ENCODE peak calls at places on chromosomes 4 and X, in six cellular contexts. F is endodermal cell, W is vagina, B is GM20000, Z is IMR-90, L is MCF 10A. V is an unnamed sample.

GRCh38 chrX:16838202-16839066 is 31.7 kb downstream of the RBBP7 start:
- DNase-seq in L (peak), W (no peak), Z (peak), B (no peak), F (no peak), V (no peak)

GRCh38 chrX:10106801-10107200 is 50.0 kb upstream of the CLCN4 start:
- DNase-seq in Z (no peak), W (no peak), F (no peak), B (peak), L (no peak), V (no peak)

GRCh38 chrX:138748480-138748879 is 37.0 kb upstream of the FGF13 start:
- DNase-seq in L (peak), F (no peak), W (no peak), B (no peak), Z (peak), V (no peak)

GRCh38 chr4:101018836-101019235 is 328.5 kb downstream of the PPP3CA start:
- DNase-seq in L (no peak), Z (no peak), F (no peak), W (no peak), B (peak), V (peak)

GRCh38 chr4:113776679-113777078 is 15.1 kb upstream of the CAMK2D start:
- DNase-seq in Z (no peak), F (peak), L (no peak), W (no peak), B (no peak), V (no peak)

GRCh38 chr4:61401771-61402170 is 201.6 kb downstream of the ADGRL3 start:
- DNase-seq in B (no peak), L (no peak), Z (no peak), F (no peak), W (no peak), V (no peak)

GRCh38 chrX:19876962-19877361 is 10.4 kb downstream of the SH3KBP1 start:
- DNase-seq in F (no peak), W (no peak), L (no peak), Z (no peak), B (no peak), V (no peak)

GRCh38 chr4:133149364-133149695 is 236 bp downstream of the PCDH10 start:
- DNase-seq in B (no peak), F (no peak), W (no peak), Z (no peak), L (no peak), V (no peak)

GRCh38 chr4:6668391-6668790 is 25.3 kb upstream of the S100P start:
- DNase-seq in Z (peak), W (no peak), F (no peak), B (no peak), L (peak), V (no peak)

GRCh38 chr4:2927696-2928075 is 35.5 kb downstream of the NOP14 start:
- DNase-seq in L (no peak), Z (no peak), B (no peak), F (no peak), W (no peak), V (no peak)

GRCh38 chr4:142660728-142661127 is 185.4 kb downstream of the INPP4B start:
- DNase-seq in F (peak), Z (no peak), L (no peak), W (no peak), B (no peak), V (no peak)

GRCh38 chr4:138262058-138262838 is 20.1 kb upstream of the SLC7A11 start:
- DNase-seq in W (no peak), L (no peak), F (no peak), B (no peak), Z (no peak), V (no peak)

GRCh38 chr4:15809058-15809457 is 30.9 kb downstream of the CD38 start:
- DNase-seq in L (no peak), B (peak), Z (no peak), W (no peak), F (no peak), V (peak)

GRCh38 chr4:186021461-186022167 is 47.3 kb upstream of the TLR3 start:
- DNase-seq in F (peak), Z (peak), W (peak), L (peak), B (peak), V (peak)

GRCh38 chr4:184252136-184253071 is 34.7 kb upstream of the ENPP6 start:
- DNase-seq in W (peak), B (no peak), F (no peak), L (no peak), Z (no peak), V (no peak)

GRCh38 chr4:163165217-163166017 is 1.3 kb downstream of the NAF1 start:
- DNase-seq in Z (peak), B (no peak), W (no peak), F (no peak), L (peak), V (no peak)

GRCh38 chr4:173534439-173534838 is 4.4 kb upstream of the HAND2 start:
- DNase-seq in F (no peak), W (no peak), B (no peak), L (no peak), Z (no peak), V (no peak)

GRCh38 chr4:48261288-48261687 is 8.3 kb downstream of the TEC start:
- DNase-seq in L (no peak), B (no peak), Z (peak), F (no peak), W (no peak), V (no peak)

GRCh38 chr4:73408181-73408867 is 4.2 kb downstream of the ALB start:
- DNase-seq in B (no peak), W (no peak), F (no peak), Z (no peak), L (no peak), V (no peak)

GRCh38 chr4:165458451-165458850 is 79.6 kb downstream of the CPE start:
- DNase-seq in F (no peak), L (no peak), B (no peak), W (no peak), Z (no peak), V (no peak)

GRCh38 chr4:107824367-107825071 is at the start of gene SGMS2:
- DNase-seq in L (peak), B (peak), W (peak), Z (peak), F (peak), V (peak)

GRCh38 chr4:76963136-76963477 is 13.6 kb downstream of the SEPTIN11 start:
- DNase-seq in F (no peak), B (no peak), L (peak), Z (no peak), W (no peak), V (no peak)

GRCh38 chrX:104742345-104742744 is 176.3 kb downstream of the IL1RAPL2 start:
- DNase-seq in B (no peak), L (peak), F (no peak), W (no peak), Z (no peak), V (no peak)

GRCh38 chr4:128451270-128451905 is 163.8 kb upstream of the PGRMC2 start:
- DNase-seq in Z (no peak), W (no peak), F (no peak), B (no peak), L (no peak), V (no peak)

GRCh38 chrX:110108381-110108796 is 105.5 kb downstream of the TMEM164 start:
- DNase-seq in L (peak), Z (peak), W (no peak), F (no peak), B (no peak), V (no peak)

GRCh38 chr4:16752150-16752549 is 146.3 kb downstream of the LDB2 start:
- DNase-seq in B (no peak), W (no peak), Z (peak), F (no peak), L (peak), V (no peak)

GRCh38 chrX:12315526-12315925 is 177.3 kb downstream of the FRMPD4 start:
- DNase-seq in F (no peak), B (no peak), Z (no peak), L (no peak), W (no peak), V (no peak)

GRCh38 chr4:52997132-52997416 is 135.0 kb downstream of the RASL11B start:
- DNase-seq in W (no peak), B (no peak), F (no peak), L (no peak), Z (no peak), V (no peak)

GRCh38 chr4:5078015-5078414 is 26.7 kb downstream of the STK32B start:
- DNase-seq in F (no peak), B (no peak), L (no peak), Z (no peak), W (no peak), V (no peak)
- TF ChIP-seq CTCF in F (no peak), B (no peak), L (no peak), Z (no peak), W (no peak), V (no peak)

DNA sequence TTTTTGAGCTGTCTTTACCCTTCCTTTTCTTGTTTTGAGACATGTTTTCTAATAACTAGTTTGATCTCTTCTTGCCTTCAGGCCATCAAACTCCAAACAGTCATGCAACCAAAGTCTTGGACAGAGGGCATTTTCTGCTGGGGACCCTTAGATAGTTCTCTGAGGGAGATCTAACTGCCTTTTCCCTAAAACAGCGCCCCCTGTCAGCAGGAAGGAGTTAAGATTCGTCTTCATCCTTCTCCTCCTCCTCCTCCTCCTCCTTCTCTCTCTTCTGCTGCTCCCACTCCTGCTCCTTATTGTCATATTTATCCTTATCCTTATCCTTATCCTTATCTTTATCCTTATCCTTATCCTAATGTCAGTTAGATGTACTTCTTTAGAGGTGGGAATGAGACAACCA is 417.2 kb downstream of the TRAM1L1 start:
- DNase-seq in W (no peak), Z (no peak), F (peak), L (no peak), B (no peak), V (no peak)
- TF ChIP-seq CTCF in W (no peak), Z (no peak), F (peak), L (peak), B (peak), V (peak)

DNA sequence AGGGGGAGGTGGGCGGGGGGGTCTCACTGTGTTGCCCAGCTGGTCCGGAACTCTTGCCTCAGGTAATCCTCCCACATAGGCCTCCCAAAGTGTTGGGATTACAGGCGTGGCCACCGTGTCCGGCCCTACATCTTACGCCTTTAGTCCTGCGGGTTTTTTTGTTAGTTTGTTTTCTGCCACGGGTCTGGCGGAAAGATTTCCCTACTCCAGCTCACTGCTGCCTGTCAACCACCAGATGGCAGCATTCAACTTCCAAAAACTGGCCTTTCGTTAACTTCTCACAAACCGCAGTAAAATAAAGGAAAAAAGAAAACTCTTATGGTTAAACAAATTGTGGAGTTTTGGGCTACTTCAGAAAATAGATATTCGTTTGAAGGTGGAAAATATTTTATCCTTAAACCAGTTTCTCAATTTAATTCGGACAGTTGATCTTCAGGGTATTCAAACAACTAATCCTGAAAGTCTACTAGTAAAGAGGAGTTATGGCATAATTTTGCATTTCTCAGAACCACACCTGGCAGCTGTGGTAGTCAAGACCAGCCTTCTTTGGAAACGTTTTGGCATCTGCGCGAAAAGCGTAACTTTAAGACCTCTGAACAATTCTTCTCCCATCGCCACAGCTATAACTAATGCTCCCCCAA is 41.1 kb downstream of the LUZP4 start:
- DNase-seq in F (peak), Z (peak), W (no peak), B (peak), L (peak), V (peak)
- TF ChIP-seq CTCF in F (peak), Z (peak), W (peak), B (peak), L (peak), V (peak)

DNA sequence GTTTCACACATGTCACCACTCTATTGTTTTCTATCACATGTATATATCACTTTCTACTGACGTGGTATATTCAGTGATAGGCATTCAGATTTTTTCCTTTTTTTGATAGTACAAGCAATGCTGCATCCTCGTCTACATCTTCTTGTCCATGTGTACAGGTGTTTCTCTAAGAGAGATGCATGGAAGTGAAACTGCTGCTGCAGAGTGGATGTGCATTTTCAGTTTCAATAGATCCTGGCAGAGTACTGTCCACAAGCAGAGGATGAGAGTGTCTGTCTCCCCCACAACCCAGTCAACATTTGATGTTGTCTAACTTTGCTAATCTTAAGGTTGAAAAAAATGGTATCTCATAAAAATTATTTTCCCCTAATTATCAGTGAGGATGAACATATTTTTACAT is 194.0 kb upstream of the CASK start:
- DNase-seq in F (no peak), W (no peak), B (no peak), Z (no peak), L (no peak), V (no peak)
- TF ChIP-seq CTCF in F (no peak), W (no peak), B (no peak), Z (no peak), L (no peak), V (no peak)

DNA sequence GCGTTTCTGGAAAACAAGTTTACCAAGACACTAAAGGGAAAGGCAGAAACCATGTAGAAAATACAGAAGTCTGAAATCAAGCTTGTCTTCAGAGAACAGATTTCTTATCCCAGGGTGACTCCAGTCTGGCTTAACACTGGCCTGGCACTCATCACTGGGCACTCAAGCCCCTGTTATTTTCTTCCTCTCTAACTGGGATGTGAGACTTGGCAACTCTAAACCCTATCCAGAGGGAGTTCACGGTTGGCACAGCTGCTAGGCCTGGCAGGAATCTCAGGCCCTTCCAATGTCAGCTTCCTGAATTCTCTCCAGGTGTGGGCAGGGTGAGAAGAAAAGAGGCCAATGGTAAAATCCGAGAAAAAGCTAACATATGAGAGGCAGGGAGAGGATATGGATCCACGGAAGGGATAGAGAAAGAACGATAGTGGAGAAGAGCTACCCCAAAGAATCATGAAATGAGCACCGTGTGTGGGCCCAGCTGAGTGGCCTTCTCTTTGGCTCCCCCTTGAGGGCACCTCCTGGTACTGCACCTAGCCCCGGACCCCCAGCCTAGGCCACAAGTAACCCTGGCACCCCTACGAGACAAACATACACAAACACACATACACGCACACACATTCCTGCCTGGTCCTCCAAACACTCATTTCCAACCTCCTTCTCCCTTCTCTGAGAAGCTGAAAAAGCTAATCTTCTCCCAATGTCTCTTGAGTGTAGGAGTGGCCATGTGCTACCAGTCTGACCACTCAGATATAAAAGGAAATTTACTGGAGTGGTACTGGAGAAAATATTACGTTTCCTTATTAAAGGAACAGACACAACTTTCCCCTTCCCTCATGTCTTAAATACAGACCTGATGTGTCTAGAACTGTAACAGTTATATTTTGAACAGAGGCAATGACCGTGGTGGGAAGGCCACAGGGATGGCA is 16.6 kb upstream of the PTCHD1 start:
- DNase-seq in Z (no peak), W (no peak), B (peak), F (peak), L (peak), V (peak)
- TF ChIP-seq CTCF in Z (peak), W (peak), B (peak), F (peak), L (peak), V (peak)

DNA sequence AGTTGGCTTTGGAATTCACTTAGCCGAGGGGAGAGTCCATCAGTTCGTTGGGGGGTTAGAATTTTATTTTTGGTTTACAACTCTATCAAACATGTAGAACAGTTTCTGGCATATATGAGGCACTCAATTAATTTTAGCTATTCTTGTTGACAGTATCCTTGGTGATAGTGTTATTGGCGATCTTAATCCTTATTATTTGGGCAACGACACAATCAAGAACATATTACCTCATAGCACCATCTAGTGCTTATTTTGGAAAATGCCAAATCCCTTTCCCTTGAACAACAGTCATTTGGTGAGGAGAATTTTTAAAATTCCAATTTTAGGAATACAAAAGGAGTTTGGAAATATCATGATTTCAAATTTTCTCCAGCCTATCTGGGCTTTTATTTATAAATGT is 17.9 kb upstream of the PGRMC1 start:
- DNase-seq in F (no peak), B (no peak), Z (peak), L (peak), W (no peak), V (no peak)
- TF ChIP-seq CTCF in F (peak), B (no peak), Z (peak), L (peak), W (peak), V (peak)

GRCh38 chr4:84681488-84682274 is 98.8 kb downstream of the CDS1 start:
- DNase-seq in W (no peak), B (no peak), Z (peak), F (no peak), L (peak), V (no peak)
- TF ChIP-seq CTCF in W (no peak), B (no peak), Z (peak), F (no peak), L (no peak), V (no peak)

GRCh38 chrX:120664081-120664480 is 34.2 kb upstream of the C1GALT1C1 start:
- DNase-seq in F (no peak), Z (peak), B (peak), W (no peak), L (peak), V (no peak)
- TF ChIP-seq CTCF in F (peak), Z (peak), B (no peak), W (no peak), L (peak), V (peak)

GRCh38 chrX:115989686-115990085 is 180.9 kb upstream of the AGTR2 start:
- DNase-seq in B (no peak), W (no peak), F (no peak), Z (no peak), L (no peak), V (no peak)

DNA sequence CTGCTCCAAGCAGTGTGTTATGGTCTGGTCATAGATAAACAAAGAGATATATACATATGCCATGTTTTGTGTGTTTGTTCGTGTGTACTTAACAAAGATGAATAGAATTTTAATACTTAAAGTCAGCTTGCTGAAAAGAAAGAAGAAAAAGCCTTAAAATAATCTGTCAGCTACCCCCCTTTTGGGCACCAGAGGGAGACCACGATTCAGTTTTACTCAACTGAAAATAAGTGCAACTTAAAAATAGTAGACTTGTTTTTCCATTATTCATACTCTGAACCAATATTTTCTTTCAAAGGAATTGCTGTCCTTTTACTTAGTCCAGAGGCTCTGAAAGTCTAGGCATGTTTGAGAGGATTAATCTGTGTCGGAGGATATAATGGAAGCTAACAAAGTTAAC is 181.7 kb upstream of the AGTR2 start:
- DNase-seq in Z (no peak), L (no peak), W (no peak), B (no peak), F (no peak), V (peak)
- TF ChIP-seq CTCF in Z (no peak), L (peak), W (no peak), B (no peak), F (peak), V (peak)

GRCh38 chrX:82218361-82218760 is 1016.5 kb downstream of the SH3BGRL start:
- DNase-seq in B (peak), Z (peak), L (peak), F (peak), W (no peak), V (peak)
- TF ChIP-seq CTCF in B (no peak), Z (peak), L (peak), F (peak), W (no peak), V (peak)